ENCODE peak calls at places on chromosome 10, in four cellular contexts. P, W, R and I are unnamed samples.

GRCh38 chr10:106636781-106637491 is 527.6 kb downstream of the SORCS1 start:
- DNase-seq in P (no peak), W (no peak), R (no peak), I (no peak)

GRCh38 chr10:103849880-103850571 is 5.3 kb downstream of the SH3PXD2A start:
- DNase-seq in W (no peak), P (no peak), R (peak; percentile 93), I (no peak)

GRCh38 chr10:133159950-133160812 is at the start of gene KNDC1:
- DNase-seq in R (peak; percentile 17), W (peak; percentile 48), P (no peak), I (peak; percentile 58)

GRCh38 chr10:13414855-13415254 is 66.8 kb upstream of the SEPHS1 start:
- DNase-seq in W (peak; percentile 63), P (peak; percentile 77), R (no peak), I (peak; percentile 69)

GRCh38 chr10:57294698-57295097 is 933.6 kb upstream of the ZWINT start:
- DNase-seq in W (no peak), P (no peak), R (no peak), I (no peak)

GRCh38 chr10:78298835-78299234 is 265.2 kb downstream of the RPS24 start:
- DNase-seq in P (no peak), W (no peak), R (no peak), I (no peak)

GRCh38 chr10:8794860-8795259 is 740.4 kb downstream of the GATA3 start:
- DNase-seq in W (no peak), R (no peak), P (no peak), I (no peak)

GRCh38 chr10:3666525-3667302 is 118.3 kb downstream of the KLF6 start:
- DNase-seq in P (no peak), W (no peak), R (no peak), I (no peak)

GRCh38 chr10:117476716-117477115 is 65.8 kb upstream of the EMX2 start:
- DNase-seq in R (no peak), P (no peak), W (no peak), I (no peak)

DNA sequence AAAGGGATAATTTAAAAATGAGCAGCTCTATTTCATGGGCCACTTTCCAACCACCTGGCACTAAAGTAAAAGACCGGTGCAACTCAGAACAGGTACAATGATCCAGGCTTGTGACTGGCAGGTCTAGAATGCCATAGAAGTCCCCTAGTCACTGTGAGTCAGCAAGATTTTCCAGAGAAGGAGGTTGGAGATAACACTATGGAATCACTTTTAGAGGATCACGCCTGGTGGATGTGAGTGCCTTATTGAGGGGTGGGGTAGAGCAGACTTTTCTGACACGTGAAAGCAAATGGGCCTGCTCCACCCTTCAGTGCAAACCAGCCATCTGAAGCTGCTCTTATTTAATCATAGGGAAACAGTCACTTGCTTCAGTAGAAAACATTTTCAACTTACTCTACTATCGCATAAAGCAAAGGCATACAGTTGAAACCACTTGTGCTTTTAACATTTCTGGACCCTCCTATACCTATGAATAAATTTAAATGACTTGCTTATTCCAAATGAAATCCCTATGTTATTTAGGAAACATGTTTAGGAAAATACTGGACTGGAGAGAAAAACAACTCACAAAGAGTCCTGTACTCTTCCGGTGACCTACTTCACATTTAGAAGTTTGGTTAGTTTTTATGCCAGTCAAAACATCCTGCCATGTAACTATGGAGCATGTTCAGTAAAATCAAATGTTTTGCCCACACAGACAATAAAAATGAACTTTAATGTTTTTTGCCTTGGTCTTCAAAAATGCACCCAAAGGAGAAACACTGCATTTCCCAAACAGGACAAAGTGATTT is 21.5 kb upstream of the AKR1C1 start:
- DNase-seq in R (peak; percentile 6), W (peak; percentile 71), P (no peak), I (no peak)
- H4K5ac ChIP-seq in R (peak overlapping the region; percentile 77), W (no peak overlapping the region), P (no peak overlapping the region), I (no peak overlapping the region)

DNA sequence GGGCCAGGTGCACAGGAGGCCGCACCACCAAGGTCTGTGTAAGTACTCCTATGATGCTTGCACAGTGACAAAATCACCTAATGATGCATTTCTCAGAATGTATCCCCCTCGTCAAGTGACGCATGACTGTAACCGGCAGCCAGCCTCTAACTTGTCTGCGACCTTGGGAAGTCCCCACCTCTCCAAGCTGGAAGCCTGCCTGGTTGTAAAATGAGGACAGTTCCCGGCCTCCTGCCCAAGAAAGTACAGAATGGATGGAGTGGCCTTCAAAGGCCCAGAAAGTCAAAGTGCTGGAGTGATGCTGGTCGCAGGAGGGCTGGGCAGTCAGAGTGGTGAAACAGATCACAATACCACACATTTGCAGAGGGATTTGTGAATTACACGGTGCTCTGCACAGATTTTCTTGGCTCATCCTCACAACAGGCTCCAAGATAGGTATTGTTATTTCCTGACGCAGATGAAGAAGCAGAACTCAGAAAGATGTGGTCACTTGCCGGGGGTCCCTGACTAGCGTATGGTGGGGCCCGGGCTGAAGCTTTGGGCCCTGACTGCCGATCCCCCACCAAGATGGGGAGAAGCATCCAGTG is 22.8 kb downstream of the SPOCK2 start:
- DNase-seq in P (no peak), W (no peak), R (peak; percentile 33), I (no peak)
- H4K5ac ChIP-seq in P (no peak overlapping the region), W (no peak overlapping the region), R (no peak overlapping the region), I (no peak overlapping the region)

GRCh38 chr10:17712053-17712452 is 39.9 kb upstream of the TMEM236 start:
- DNase-seq in W (no peak), P (no peak), R (no peak), I (no peak)

GRCh38 chr10:17710181-17710580 is 41.8 kb upstream of the TMEM236 start:
- DNase-seq in P (no peak), W (no peak), R (no peak), I (no peak)

GRCh38 chr10:17709492-17709891 is 42.5 kb upstream of the TMEM236 start:
- DNase-seq in P (no peak), W (no peak), R (no peak), I (no peak)

GRCh38 chr10:17713133-17713532 is 38.9 kb upstream of the TMEM236 start:
- DNase-seq in R (no peak), P (no peak), W (no peak), I (no peak)

GRCh38 chr10:17708806-17709205 is 43.2 kb upstream of the TMEM236 start:
- DNase-seq in R (no peak), W (no peak), P (no peak), I (no peak)
- H4K5ac ChIP-seq in R (no peak overlapping the region), W (no peak overlapping the region), P (no peak overlapping the region), I (no peak overlapping the region)

GRCh38 chr10:97961979-97962378 is 68.4 kb downstream of the CRTAC1 start:
- DNase-seq in P (no peak), W (no peak), R (no peak), I (no peak)

GRCh38 chr10:97960269-97960869 is 70.1 kb downstream of the CRTAC1 start:
- DNase-seq in P (no peak), W (peak; percentile 8), R (no peak), I (no peak)
- H4K5ac ChIP-seq in P (no peak overlapping the region), W (no peak overlapping the region), R (no peak overlapping the region), I (no peak overlapping the region)

GRCh38 chr10:99266383-99266782 is 30.7 kb upstream of the HPSE2 start:
- DNase-seq in W (peak; percentile 45), P (no peak), R (no peak), I (no peak)
- H4K5ac ChIP-seq in W (no peak overlapping the region), P (no peak overlapping the region), R (no peak overlapping the region), I (no peak overlapping the region)